ENCODE peak calls at places on chromosomes 6 and 20, in ten cellular contexts. One of them, this sample, is unnamed.

GRCh38 chr6:18216411-18216810 is 47.9 kb downstream of the DEK start:
- DNase-seq in epithelial cell of esophagus: peak
- DNase-seq in brain microvascular endothelial cell: peak
- DNase-seq in A549: no peak
- DNase-seq in CD8-positive, alpha-beta T cell: no peak
- DNase-seq in NB4: no peak
- DNase-seq in psoas muscle: no peak
- DNase-seq in fibroblast of lung: peak
- DNase-seq in astrocyte of the spinal cord: peak
- DNase-seq in epithelial cell of proximal tubule: no peak
- DNase-seq in this sample: no peak

GRCh38 chr6:63560806-63561672 is 11.2 kb upstream of the LOC128125822 start:
- DNase-seq in brain microvascular endothelial cell: no peak
- DNase-seq in NB4: no peak
- DNase-seq in A549: peak
- DNase-seq in fibroblast of lung: peak
- DNase-seq in CD8-positive, alpha-beta T cell: no peak
- DNase-seq in epithelial cell of esophagus: peak
- DNase-seq in astrocyte of the spinal cord: no peak
- DNase-seq in epithelial cell of proximal tubule: no peak
- DNase-seq in psoas muscle: no peak
- DNase-seq in this sample: no peak

GRCh38 chr6:142886431-142887170 is 58.4 kb downstream of the HIVEP2 start:
- DNase-seq in brain microvascular endothelial cell: no peak
- DNase-seq in epithelial cell of proximal tubule: peak
- DNase-seq in fibroblast of lung: peak
- DNase-seq in A549: peak
- DNase-seq in astrocyte of the spinal cord: peak
- DNase-seq in CD8-positive, alpha-beta T cell: no peak
- DNase-seq in NB4: peak
- DNase-seq in psoas muscle: no peak
- DNase-seq in epithelial cell of esophagus: peak
- DNase-seq in this sample: no peak

GRCh38 chr6:14276066-14276465 is 158.5 kb downstream of the CD83 start:
- DNase-seq in epithelial cell of proximal tubule: no peak
- DNase-seq in A549: no peak
- DNase-seq in CD8-positive, alpha-beta T cell: no peak
- DNase-seq in astrocyte of the spinal cord: no peak
- DNase-seq in NB4: no peak
- DNase-seq in psoas muscle: no peak
- DNase-seq in brain microvascular endothelial cell: no peak
- DNase-seq in epithelial cell of esophagus: no peak
- DNase-seq in fibroblast of lung: no peak
- DNase-seq in this sample: no peak

GRCh38 chr20:62561182-62561581 is 81.1 kb upstream of the SLCO4A1 start:
- DNase-seq in epithelial cell of esophagus: no peak
- DNase-seq in epithelial cell of proximal tubule: no peak
- DNase-seq in CD8-positive, alpha-beta T cell: no peak
- DNase-seq in A549: no peak
- DNase-seq in astrocyte of the spinal cord: no peak
- DNase-seq in fibroblast of lung: no peak
- DNase-seq in NB4: peak
- DNase-seq in psoas muscle: no peak
- DNase-seq in brain microvascular endothelial cell: no peak
- DNase-seq in this sample: no peak

GRCh38 chr6:44712353-44713147 is 325.0 kb downstream of the CDC5L start:
- DNase-seq in astrocyte of the spinal cord: peak
- DNase-seq in A549: no peak
- DNase-seq in psoas muscle: no peak
- DNase-seq in CD8-positive, alpha-beta T cell: no peak
- DNase-seq in epithelial cell of proximal tubule: no peak
- DNase-seq in fibroblast of lung: no peak
- DNase-seq in NB4: no peak
- DNase-seq in epithelial cell of esophagus: no peak
- DNase-seq in brain microvascular endothelial cell: no peak
- DNase-seq in this sample: no peak

GRCh38 chr6:161169060-161169459 is 104.8 kb downstream of the AGPAT4 start:
- DNase-seq in epithelial cell of esophagus: peak
- DNase-seq in astrocyte of the spinal cord: peak
- DNase-seq in CD8-positive, alpha-beta T cell: no peak
- DNase-seq in brain microvascular endothelial cell: no peak
- DNase-seq in A549: no peak
- DNase-seq in NB4: no peak
- DNase-seq in fibroblast of lung: peak
- DNase-seq in psoas muscle: no peak
- DNase-seq in epithelial cell of proximal tubule: no peak
- DNase-seq in this sample: no peak

GRCh38 chr6:137722749-137723272 is 144.2 kb upstream of the TNFAIP3 start:
- DNase-seq in brain microvascular endothelial cell: no peak
- DNase-seq in psoas muscle: no peak
- DNase-seq in epithelial cell of esophagus: no peak
- DNase-seq in astrocyte of the spinal cord: peak
- DNase-seq in A549: no peak
- DNase-seq in fibroblast of lung: peak
- DNase-seq in CD8-positive, alpha-beta T cell: no peak
- DNase-seq in NB4: peak
- DNase-seq in epithelial cell of proximal tubule: no peak
- DNase-seq in this sample: no peak

GRCh38 chr6:33317668-33318425 is at the start of gene ZBTB22:
- DNase-seq in epithelial cell of proximal tubule: peak
- DNase-seq in fibroblast of lung: peak
- DNase-seq in psoas muscle: peak
- DNase-seq in A549: peak
- DNase-seq in astrocyte of the spinal cord: peak
- DNase-seq in CD8-positive, alpha-beta T cell: peak
- DNase-seq in epithelial cell of esophagus: peak
- DNase-seq in brain microvascular endothelial cell: peak
- DNase-seq in NB4: peak
- DNase-seq in this sample: peak

GRCh38 chr6:33319939-33320314 is 2.4 kb upstream of the ZBTB22 start:
- DNase-seq in CD8-positive, alpha-beta T cell: no peak
- DNase-seq in A549: no peak
- DNase-seq in epithelial cell of esophagus: no peak
- DNase-seq in NB4: no peak
- DNase-seq in psoas muscle: no peak
- DNase-seq in astrocyte of the spinal cord: peak
- DNase-seq in epithelial cell of proximal tubule: no peak
- DNase-seq in brain microvascular endothelial cell: no peak
- DNase-seq in fibroblast of lung: no peak
- DNase-seq in this sample: no peak

GRCh38 chr6:33318426-33319073 is 1.0 kb upstream of the ZBTB22 start:
- DNase-seq in A549: no peak
- DNase-seq in psoas muscle: no peak
- DNase-seq in epithelial cell of proximal tubule: no peak
- DNase-seq in CD8-positive, alpha-beta T cell: no peak
- DNase-seq in fibroblast of lung: no peak
- DNase-seq in astrocyte of the spinal cord: no peak
- DNase-seq in NB4: no peak
- DNase-seq in brain microvascular endothelial cell: no peak
- DNase-seq in epithelial cell of esophagus: no peak
- DNase-seq in this sample: peak

GRCh38 chr6:33321227-33321626 is 3.7 kb upstream of the ZBTB22 start:
- DNase-seq in psoas muscle: no peak
- DNase-seq in brain microvascular endothelial cell: no peak
- DNase-seq in epithelial cell of proximal tubule: no peak
- DNase-seq in epithelial cell of esophagus: no peak
- DNase-seq in astrocyte of the spinal cord: no peak
- DNase-seq in fibroblast of lung: no peak
- DNase-seq in CD8-positive, alpha-beta T cell: no peak
- DNase-seq in NB4: no peak
- DNase-seq in A549: no peak
- DNase-seq in this sample: no peak

DNA sequence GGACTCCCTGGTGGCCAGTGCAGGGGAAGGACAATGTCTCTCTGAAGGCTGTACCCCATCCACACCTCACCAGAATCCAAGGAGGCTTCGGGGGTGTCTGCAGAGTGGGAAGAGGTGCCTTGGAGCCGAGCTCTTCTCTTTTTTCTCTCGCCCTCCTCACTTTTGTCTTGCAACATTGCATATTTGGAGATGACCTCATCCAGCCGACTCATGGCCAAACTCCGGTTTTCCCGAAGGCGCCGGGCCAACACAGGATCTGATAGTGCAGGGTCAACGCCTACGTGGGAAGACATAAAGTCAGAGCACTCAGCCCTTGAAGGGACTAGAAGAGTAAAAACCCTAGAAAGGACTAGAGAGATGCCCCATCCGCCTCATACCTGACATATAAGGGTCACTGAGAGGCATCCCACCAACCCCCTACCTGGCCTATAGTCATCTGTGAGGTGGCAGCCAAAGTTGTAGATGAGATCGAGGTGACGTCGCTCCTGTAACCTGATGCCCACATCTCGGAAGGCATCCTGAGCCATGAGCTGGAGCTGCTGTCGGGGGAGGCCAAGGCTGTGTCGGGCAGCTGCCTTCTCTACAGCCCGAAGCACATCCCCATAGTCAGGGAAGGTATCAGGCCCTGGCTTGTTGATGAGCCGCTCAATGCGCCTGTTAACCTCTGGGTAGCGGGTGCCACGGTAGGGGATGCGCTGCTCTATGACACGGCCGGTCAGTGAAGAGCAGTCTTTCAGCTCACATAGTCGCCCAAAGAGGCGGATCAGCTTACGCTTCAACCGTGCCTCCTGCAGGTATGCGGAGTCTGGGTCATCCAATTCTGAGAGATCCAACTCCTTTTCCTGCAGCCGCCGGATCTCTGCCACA is 3.0 kb upstream of the ZBTB22 start:
- DNase-seq in CD8-positive, alpha-beta T cell: no peak
- DNase-seq in epithelial cell of proximal tubule: no peak
- DNase-seq in brain microvascular endothelial cell: peak
- DNase-seq in psoas muscle: peak
- DNase-seq in epithelial cell of esophagus: peak
- DNase-seq in A549: no peak
- DNase-seq in NB4: no peak
- DNase-seq in astrocyte of the spinal cord: peak
- DNase-seq in fibroblast of lung: peak
- DNase-seq in this sample: peak
- H3K4me3 ChIP-seq in CD8-positive, alpha-beta T cell: peak
- H3K4me3 ChIP-seq in epithelial cell of proximal tubule: no peak
- H3K4me3 ChIP-seq in brain microvascular endothelial cell: peak
- H3K4me3 ChIP-seq in psoas muscle: peak
- H3K4me3 ChIP-seq in epithelial cell of esophagus: no peak
- H3K4me3 ChIP-seq in A549: no peak
- H3K4me3 ChIP-seq in NB4: no peak
- H3K4me3 ChIP-seq in astrocyte of the spinal cord: no peak
- H3K4me3 ChIP-seq in fibroblast of lung: peak
- H3K4me3 ChIP-seq in this sample: no peak

GRCh38 chr20:14337400-14338171 is at the start of gene FLRT3:
- DNase-seq in CD8-positive, alpha-beta T cell: no peak
- DNase-seq in epithelial cell of esophagus: peak
- DNase-seq in astrocyte of the spinal cord: peak
- DNase-seq in A549: peak
- DNase-seq in epithelial cell of proximal tubule: peak
- DNase-seq in brain microvascular endothelial cell: peak
- DNase-seq in psoas muscle: peak
- DNase-seq in fibroblast of lung: peak
- DNase-seq in NB4: peak
- DNase-seq in this sample: peak
- H3K4me3 ChIP-seq in CD8-positive, alpha-beta T cell: no peak
- H3K4me3 ChIP-seq in epithelial cell of esophagus: peak
- H3K4me3 ChIP-seq in astrocyte of the spinal cord: peak
- H3K4me3 ChIP-seq in A549: peak
- H3K4me3 ChIP-seq in epithelial cell of proximal tubule: peak
- H3K4me3 ChIP-seq in brain microvascular endothelial cell: peak
- H3K4me3 ChIP-seq in psoas muscle: peak
- H3K4me3 ChIP-seq in fibroblast of lung: peak
- H3K4me3 ChIP-seq in NB4: no peak
- H3K4me3 ChIP-seq in this sample: peak

GRCh38 chr20:31473331-31474096 is 1.4 kb downstream of the DEFB124 start:
- DNase-seq in NB4: no peak
- DNase-seq in brain microvascular endothelial cell: no peak
- DNase-seq in CD8-positive, alpha-beta T cell: no peak
- DNase-seq in fibroblast of lung: no peak
- DNase-seq in epithelial cell of esophagus: no peak
- DNase-seq in A549: no peak
- DNase-seq in psoas muscle: no peak
- DNase-seq in epithelial cell of proximal tubule: no peak
- DNase-seq in astrocyte of the spinal cord: no peak
- DNase-seq in this sample: no peak

GRCh38 chr20:31476313-31476623 is 1.2 kb downstream of the REM1 start:
- DNase-seq in A549: no peak
- DNase-seq in NB4: no peak
- DNase-seq in astrocyte of the spinal cord: no peak
- DNase-seq in fibroblast of lung: no peak
- DNase-seq in epithelial cell of proximal tubule: no peak
- DNase-seq in brain microvascular endothelial cell: no peak
- DNase-seq in epithelial cell of esophagus: no peak
- DNase-seq in psoas muscle: no peak
- DNase-seq in CD8-positive, alpha-beta T cell: no peak
- DNase-seq in this sample: no peak

GRCh38 chr20:31474097-31474436 is 860 bp downstream of the DEFB124 start:
- DNase-seq in CD8-positive, alpha-beta T cell: no peak
- DNase-seq in psoas muscle: no peak
- DNase-seq in epithelial cell of proximal tubule: no peak
- DNase-seq in A549: no peak
- DNase-seq in astrocyte of the spinal cord: no peak
- DNase-seq in brain microvascular endothelial cell: no peak
- DNase-seq in epithelial cell of esophagus: no peak
- DNase-seq in fibroblast of lung: no peak
- DNase-seq in NB4: no peak
- DNase-seq in this sample: no peak

GRCh38 chr20:31475472-31476312 is 604 bp downstream of the REM1 start:
- DNase-seq in psoas muscle: no peak
- DNase-seq in CD8-positive, alpha-beta T cell: no peak
- DNase-seq in A549: no peak
- DNase-seq in astrocyte of the spinal cord: no peak
- DNase-seq in fibroblast of lung: no peak
- DNase-seq in epithelial cell of proximal tubule: no peak
- DNase-seq in NB4: no peak
- DNase-seq in brain microvascular endothelial cell: no peak
- DNase-seq in epithelial cell of esophagus: no peak
- DNase-seq in this sample: no peak

DNA sequence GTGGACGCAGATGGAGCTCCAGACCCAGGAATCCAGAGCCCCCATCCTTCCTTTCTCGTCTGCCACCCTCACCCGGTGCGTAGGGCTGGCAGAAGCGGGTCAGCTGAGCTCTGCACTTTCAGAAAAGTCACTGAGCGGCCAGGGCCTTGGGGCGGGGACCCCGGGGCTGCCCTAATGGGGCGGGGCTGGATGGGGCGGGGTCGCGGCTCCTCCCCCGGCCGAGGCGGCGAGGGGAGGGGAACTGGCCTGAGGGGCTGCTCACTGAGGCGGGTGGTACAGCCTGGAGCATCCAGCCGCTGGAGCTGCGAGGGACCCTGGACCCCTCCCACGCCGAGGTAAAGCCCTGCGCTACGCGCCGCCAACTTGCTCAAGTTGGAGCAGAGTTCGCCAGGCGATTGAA is at the start of the genes DEFB124 and REM1:
- DNase-seq in NB4: no peak
- DNase-seq in brain microvascular endothelial cell: no peak
- DNase-seq in astrocyte of the spinal cord: no peak
- DNase-seq in epithelial cell of proximal tubule: no peak
- DNase-seq in psoas muscle: peak
- DNase-seq in A549: no peak
- DNase-seq in epithelial cell of esophagus: no peak
- DNase-seq in CD8-positive, alpha-beta T cell: no peak
- DNase-seq in fibroblast of lung: no peak
- DNase-seq in this sample: no peak
- H3K4me3 ChIP-seq in NB4: no peak
- H3K4me3 ChIP-seq in brain microvascular endothelial cell: peak
- H3K4me3 ChIP-seq in astrocyte of the spinal cord: no peak
- H3K4me3 ChIP-seq in epithelial cell of proximal tubule: no peak
- H3K4me3 ChIP-seq in psoas muscle: peak
- H3K4me3 ChIP-seq in A549: peak
- H3K4me3 ChIP-seq in epithelial cell of esophagus: no peak
- H3K4me3 ChIP-seq in CD8-positive, alpha-beta T cell: no peak
- H3K4me3 ChIP-seq in fibroblast of lung: peak
- H3K4me3 ChIP-seq in this sample: peak

GRCh38 chr20:30500829-30501440 is 756.5 kb upstream of the DEFB115 start:
- DNase-seq in astrocyte of the spinal cord: no peak
- DNase-seq in epithelial cell of esophagus: no peak
- DNase-seq in NB4: no peak
- DNase-seq in A549: no peak
- DNase-seq in psoas muscle: no peak
- DNase-seq in fibroblast of lung: no peak
- DNase-seq in CD8-positive, alpha-beta T cell: no peak
- DNase-seq in epithelial cell of proximal tubule: no peak
- DNase-seq in brain microvascular endothelial cell: no peak
- DNase-seq in this sample: no peak

GRCh38 chr20:30502670-30503069 is 754.8 kb upstream of the DEFB115 start:
- DNase-seq in fibroblast of lung: no peak
- DNase-seq in psoas muscle: no peak
- DNase-seq in epithelial cell of esophagus: no peak
- DNase-seq in A549: no peak
- DNase-seq in brain microvascular endothelial cell: no peak
- DNase-seq in CD8-positive, alpha-beta T cell: no peak
- DNase-seq in epithelial cell of proximal tubule: no peak
- DNase-seq in astrocyte of the spinal cord: no peak
- DNase-seq in NB4: no peak
- DNase-seq in this sample: no peak

GRCh38 chr20:30503992-30504570 is 753.4 kb upstream of the DEFB115 start:
- DNase-seq in NB4: no peak
- DNase-seq in epithelial cell of esophagus: no peak
- DNase-seq in psoas muscle: no peak
- DNase-seq in brain microvascular endothelial cell: no peak
- DNase-seq in fibroblast of lung: no peak
- DNase-seq in astrocyte of the spinal cord: no peak
- DNase-seq in epithelial cell of proximal tubule: no peak
- DNase-seq in CD8-positive, alpha-beta T cell: no peak
- DNase-seq in A549: no peak
- DNase-seq in this sample: no peak

GRCh38 chr20:30499123-30499522 is 758.3 kb upstream of the DEFB115 start:
- DNase-seq in NB4: no peak
- DNase-seq in astrocyte of the spinal cord: no peak
- DNase-seq in A549: no peak
- DNase-seq in epithelial cell of esophagus: no peak
- DNase-seq in brain microvascular endothelial cell: no peak
- DNase-seq in epithelial cell of proximal tubule: no peak
- DNase-seq in CD8-positive, alpha-beta T cell: no peak
- DNase-seq in fibroblast of lung: no peak
- DNase-seq in psoas muscle: no peak
- DNase-seq in this sample: no peak
- H3K4me3 ChIP-seq in NB4: no peak
- H3K4me3 ChIP-seq in astrocyte of the spinal cord: no peak
- H3K4me3 ChIP-seq in A549: no peak
- H3K4me3 ChIP-seq in epithelial cell of esophagus: no peak
- H3K4me3 ChIP-seq in brain microvascular endothelial cell: no peak
- H3K4me3 ChIP-seq in epithelial cell of proximal tubule: no peak
- H3K4me3 ChIP-seq in CD8-positive, alpha-beta T cell: no peak
- H3K4me3 ChIP-seq in fibroblast of lung: no peak
- H3K4me3 ChIP-seq in psoas muscle: no peak
- H3K4me3 ChIP-seq in this sample: no peak

This sample was measured in adrenal gland.